ENCODE peak calls at places on chromosomes 11 and 22, in four cellular contexts. O is cardiac fibroblast, Q is IMR-90, J is BJ. W is an unnamed sample.
A peak's percentile ranks its signal among the peaks of the same experiment; 100 is the strongest.

GRCh38 chr22:21026783-21027692 is 5.3 kb downstream of the SLC7A4 start:
- DNase-seq in O (peak; percentile 79), Q (peak; percentile 68), J (no peak), W (peak; percentile 59)

GRCh38 chr22:23773247-23774113 is 831 bp downstream of the MMP11 start:
- DNase-seq in O (no peak), Q (no peak), J (no peak), W (no peak)

GRCh38 chr11:59088164-59088563 is 2.1 kb downstream of the GLYATL1B start:
- DNase-seq in O (no peak), Q (no peak), J (no peak), W (no peak)

GRCh38 chr11:74443071-74443864 is 24.1 kb downstream of the KCNE3 start:
- DNase-seq in O (peak; percentile 26), Q (peak; percentile 11), J (no peak), W (peak; percentile 59)

GRCh38 chr22:37045958-37046357 is 5.6 kb upstream of the KCTD17 start:
- DNase-seq in O (peak; percentile 65), Q (peak; percentile 62), J (no peak), W (peak; percentile 29)

GRCh38 chr11:13258855-13259254 is 18.7 kb upstream of the BMAL1 start:
- DNase-seq in O (no peak), Q (no peak), J (no peak), W (no peak)

GRCh38 chr11:123576082-123576481 is 78.3 kb downstream of the SCN3B start:
- DNase-seq in O (no peak), Q (no peak), J (no peak), W (no peak)

GRCh38 chr11:134584001-134584561 is 172.0 kb upstream of the B3GAT1 start:
- DNase-seq in O (no peak), Q (no peak), J (no peak), W (no peak)

GRCh38 chr11:112605093-112605666 is 344.5 kb upstream of the PLET1 start:
- DNase-seq in O (no peak), Q (peak; percentile 12), J (no peak), W (peak; percentile 59)

GRCh38 chr11:68056317-68057285 is 17.8 kb downstream of the TCIRG1 start:
- DNase-seq in O (no peak), Q (no peak), J (no peak), W (no peak)

GRCh38 chr11:66852466-66853241 is 4.2 kb upstream of the LRFN4 start:
- DNase-seq in O (no peak), Q (no peak), J (no peak), W (no peak)

GRCh38 chr11:130145975-130146776 is 13.4 kb upstream of the ST14 start:
- DNase-seq in O (no peak), Q (no peak), J (no peak), W (peak; percentile 22)

GRCh38 chr22:28710112-28710888 is 30.7 kb upstream of the TTC28 start:
- DNase-seq in O (peak; percentile 88), Q (peak; percentile 93), J (peak; percentile 68), W (peak; percentile 84)

DNA sequence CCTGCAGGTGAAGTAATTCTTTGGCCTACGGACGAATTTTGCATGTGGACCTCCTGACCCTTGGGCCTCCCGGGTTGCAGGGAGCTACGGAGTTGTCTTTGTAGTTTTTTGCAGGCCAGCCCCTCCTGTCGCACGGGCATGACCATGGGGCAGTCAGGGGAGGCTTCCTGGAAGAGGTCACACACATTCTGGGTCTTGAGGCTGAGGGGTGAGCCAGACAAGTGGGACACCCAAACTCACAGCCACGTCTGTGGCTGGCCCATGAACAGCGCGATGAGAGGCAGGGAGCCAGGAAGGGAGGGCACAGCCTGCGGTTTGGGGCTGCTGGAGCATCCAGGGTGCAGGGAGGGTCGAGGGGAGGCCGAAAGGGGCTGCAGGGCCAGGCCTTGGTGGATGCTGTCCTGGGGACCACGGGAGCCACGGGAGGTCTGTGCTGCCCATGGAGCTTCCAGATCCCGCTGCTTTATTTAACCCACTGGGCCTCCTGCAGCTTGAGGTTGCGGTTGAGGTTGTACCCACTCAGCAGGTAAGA is 78.9 kb downstream of the FBLN1 start:
- DNase-seq in O (no peak), Q (no peak), J (no peak), W (no peak)
- TF ChIP-seq CTCF in O (no peak), Q (no peak), J (no peak), W (no peak)

GRCh38 chr22:39906207-39906606 is 5.3 kb downstream of the GRAP2 start:
- DNase-seq in O (no peak), Q (no peak), J (no peak), W (no peak)

GRCh38 chr22:39905686-39906085 is 4.8 kb downstream of the GRAP2 start:
- DNase-seq in O (no peak), Q (no peak), J (no peak), W (no peak)

GRCh38 chr22:39907035-39907434 is 6.2 kb downstream of the GRAP2 start:
- DNase-seq in O (no peak), Q (no peak), J (no peak), W (no peak)

GRCh38 chr22:39907605-39908097 is 6.8 kb downstream of the GRAP2 start:
- DNase-seq in O (no peak), Q (no peak), J (no peak), W (no peak)

GRCh38 chr22:39904864-39905263 is 4.0 kb downstream of the GRAP2 start:
- DNase-seq in O (no peak), Q (no peak), J (no peak), W (no peak)
- H3K4me3 ChIP-seq in O (no peak overlapping the region), Q (no peak overlapping the region), J (no peak overlapping the region), W (no peak overlapping the region)

GRCh38 chr11:99739464-99740089 is 718.8 kb downstream of the CNTN5 start:
- DNase-seq in O (peak; percentile 70), Q (peak; percentile 40), J (no peak), W (peak; percentile 72)
- TF ChIP-seq CTCF in O (peak; percentile 49), Q (peak; percentile 76), J (no peak), W (peak; percentile 56)

GRCh38 chr22:26656896-26657851 is at the start of gene MIAT:
- DNase-seq in O (no peak), Q (peak; percentile 24), J (no peak), W (no peak)

GRCh38 chr22:26662160-26662559 is 4.8 kb downstream of the MIAT start:
- DNase-seq in O (no peak), Q (no peak), J (no peak), W (no peak)

GRCh38 chr22:26660961-26661578 is 3.7 kb downstream of the MIAT start:
- DNase-seq in O (no peak), Q (no peak), J (no peak), W (no peak)

GRCh38 chr22:26658671-26659478 is 1.5 kb downstream of the MIAT start:
- DNase-seq in O (peak; percentile 79), Q (peak; percentile 97), J (peak; percentile 76), W (peak; percentile 89)

GRCh38 chr22:26658161-26658560 is 773 bp downstream of the MIAT start:
- DNase-seq in O (no peak), Q (no peak), J (no peak), W (no peak)
- H3K4me3 ChIP-seq in O (peak overlapping the region; percentile 27), Q (no peak overlapping the region), J (peak overlapping the region; percentile 28), W (peak overlapping the region; percentile 16)

DNA sequence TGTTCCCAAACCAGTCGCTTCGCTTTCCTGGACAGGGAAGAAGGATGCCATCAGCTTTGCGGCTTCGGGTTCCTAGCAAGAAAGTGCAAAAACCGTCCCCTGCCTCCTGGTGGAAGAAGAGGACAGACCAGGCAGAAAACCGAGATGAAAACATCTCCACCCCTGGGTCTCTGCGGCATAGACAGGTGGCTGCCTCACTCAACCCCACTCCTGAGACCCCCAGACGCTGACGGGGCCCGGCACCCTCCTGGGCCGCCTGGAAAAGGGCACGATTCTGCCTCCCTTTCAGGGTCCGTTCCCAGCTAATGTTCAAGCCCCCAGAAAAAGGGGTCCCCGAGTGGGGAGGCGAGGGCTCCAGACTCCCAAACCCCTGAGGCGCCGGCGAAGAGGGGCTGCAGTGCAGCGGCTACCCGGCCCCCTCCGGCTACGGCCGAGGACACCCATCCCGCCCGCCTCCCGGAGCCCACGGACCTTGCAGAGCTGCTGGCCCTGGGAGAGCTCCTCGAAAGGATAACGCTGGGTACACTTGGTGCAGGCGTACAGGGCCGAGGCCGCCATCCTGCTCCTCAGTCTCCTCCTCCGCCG is 569 bp downstream of the FAM76B start:
- DNase-seq in O (peak; percentile 47), Q (peak; percentile 43), J (no peak), W (peak; percentile 46)
- TF ChIP-seq CTCF in O (peak; percentile 37), Q (peak; percentile 42), J (peak; percentile 46), W (peak; percentile 48)

DNA sequence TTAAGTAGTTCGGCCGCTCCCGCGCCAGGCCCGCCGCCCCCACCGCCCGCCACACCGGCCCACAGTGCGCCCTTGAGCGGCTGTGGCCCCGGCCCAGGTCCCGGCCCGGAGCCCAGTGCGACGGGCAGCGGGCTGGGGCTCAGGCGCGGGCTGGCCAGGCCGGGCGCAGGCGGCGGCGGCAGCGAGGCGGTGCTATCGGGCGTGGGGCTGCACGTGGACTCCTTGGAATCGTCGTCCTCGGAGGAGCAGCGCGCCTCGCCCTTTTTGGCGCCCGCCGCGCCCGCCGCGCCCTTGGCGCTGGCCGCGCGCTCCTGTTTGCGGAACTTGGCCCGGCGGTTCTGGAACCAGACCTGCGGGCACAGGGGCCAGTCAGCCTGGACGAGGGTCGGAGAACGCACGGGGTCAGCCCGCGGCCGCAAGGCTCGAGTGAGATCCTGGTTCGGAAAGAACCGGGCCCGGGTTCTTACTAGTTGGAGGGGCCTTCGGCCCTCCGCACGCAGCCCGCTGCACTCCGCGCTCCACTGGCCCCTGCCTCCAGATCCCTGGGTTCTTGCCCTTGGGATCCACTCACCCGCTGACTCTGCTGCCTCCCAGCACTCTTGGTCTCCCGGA is 4.0 kb downstream of the PHOX2A start:
- DNase-seq in O (peak; percentile 43), Q (no peak), J (no peak), W (no peak)
- H3K4me3 ChIP-seq in O (peak overlapping the region; percentile 5), Q (no peak overlapping the region), J (peak overlapping the region; percentile 25), W (no peak overlapping the region)

DNA sequence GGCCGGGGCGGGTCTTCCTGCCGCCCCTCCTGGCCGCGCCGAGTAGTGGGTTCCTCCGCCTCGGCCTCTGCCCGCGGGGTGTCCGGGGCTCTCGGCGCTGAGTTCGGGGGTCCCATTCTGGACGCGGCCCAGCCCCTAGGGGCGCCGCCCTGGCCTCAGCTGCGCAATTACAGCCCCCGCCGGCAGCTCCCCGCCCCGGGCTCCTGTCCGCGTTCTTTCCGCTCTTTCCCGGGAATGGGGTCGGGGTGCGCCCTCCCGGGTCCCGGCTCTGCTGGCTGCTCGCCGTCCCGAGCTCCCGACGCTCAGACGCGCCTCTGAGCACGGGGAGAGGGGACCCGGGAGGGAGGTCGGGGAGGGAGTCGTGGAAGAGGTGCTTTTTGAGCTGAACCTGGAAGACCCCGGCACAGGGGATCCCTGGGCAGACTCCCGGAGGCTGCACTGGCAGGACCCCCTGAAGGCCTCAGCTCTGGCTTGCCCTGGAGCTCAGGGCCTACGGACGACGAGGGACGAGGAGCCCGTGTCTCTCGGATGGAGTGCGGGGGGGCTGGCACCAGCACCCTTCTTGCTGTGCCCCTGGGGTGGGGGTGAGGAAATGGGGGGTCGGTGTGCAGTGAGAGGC is 543 bp downstream of the TSPAN4 start:
- DNase-seq in O (no peak), Q (no peak), J (no peak), W (no peak)
- TF ChIP-seq CTCF in O (no peak), Q (no peak), J (no peak), W (no peak)

DNA sequence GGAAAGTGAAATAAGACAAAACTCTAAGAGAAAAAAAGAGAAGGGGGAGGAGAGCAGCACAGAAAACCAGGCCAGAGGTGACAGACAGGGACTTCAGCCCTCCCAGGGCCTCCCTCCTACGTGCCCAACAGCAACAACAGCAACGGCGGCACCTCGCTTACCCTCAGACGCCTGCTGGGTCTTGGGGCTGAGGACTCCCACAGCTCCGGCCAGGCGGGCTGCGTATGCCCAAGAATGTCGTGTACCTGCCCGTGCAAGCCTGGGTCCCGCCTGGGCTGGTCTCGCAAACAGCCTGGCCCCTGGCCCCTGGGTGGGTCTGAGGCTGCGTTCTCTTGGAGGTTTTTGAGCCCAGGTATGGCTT is 30.5 kb downstream of the ARAP1 start:
- DNase-seq in O (peak; percentile 62), Q (no peak), J (no peak), W (peak; percentile 18)
- H3K4me3 ChIP-seq in O (peak overlapping the region; percentile 60), Q (peak overlapping the region; percentile 41), J (peak overlapping the region; percentile 50), W (peak overlapping the region; percentile 60)